ENCODE peak calls at places on chromosomes 11 and 22, in four cellular contexts. L, V, C and S are unnamed samples.

GRCh38 chr11:104127828-104128227 is 36.1 kb downstream of the PDGFD start:
- DNase-seq in L (no peak), V (no peak), C (no peak), S (no peak)

GRCh38 chr11:126082251-126083109 is 19.8 kb upstream of the CDON start:
- DNase-seq in L (no peak), V (no peak), C (no peak), S (peak)

GRCh38 chr11:30172872-30173271 is 57.9 kb upstream of the FSHB start:
- DNase-seq in L (no peak), V (no peak), C (no peak), S (peak)

GRCh38 chr11:26626346-26626745 is 54.3 kb upstream of the MUC15 start:
- DNase-seq in L (no peak), V (no peak), C (no peak), S (no peak)

GRCh38 chr11:114284021-114284420 is 12.2 kb upstream of the NNMT start:
- DNase-seq in L (no peak), V (no peak), C (no peak), S (no peak)

GRCh38 chr11:34639545-34639944 is 18.7 kb downstream of the EHF start:
- DNase-seq in L (no peak), V (no peak), C (no peak), S (no peak)

GRCh38 chr11:75603791-75604736 is 42.0 kb downstream of the SERPINH1 start:
- DNase-seq in L (no peak), V (no peak), C (no peak), S (no peak)

GRCh38 chr11:72553748-72554147 is 119.4 kb upstream of the CLPB start:
- DNase-seq in L (peak), V (no peak), C (no peak), S (no peak)

GRCh38 chr11:13238879-13239514 is 38.6 kb upstream of the BMAL1 start:
- DNase-seq in L (peak), V (peak), C (no peak), S (peak)

GRCh38 chr22:45239378-45240136 is 1.1 kb downstream of the KIAA0930 start:
- DNase-seq in L (no peak), V (peak), C (no peak), S (peak)

GRCh38 chr11:68136866-68137265 is 15.7 kb upstream of the CHKA start:
- DNase-seq in L (no peak), V (no peak), C (no peak), S (no peak)

GRCh38 chr11:130916910-130917309 is 631 bp upstream of the SNX19 start:
- DNase-seq in L (no peak), V (no peak), C (no peak), S (no peak)

GRCh38 chr11:130913268-130913667 is 3.0 kb downstream of the SNX19 start:
- DNase-seq in L (no peak), V (no peak), C (no peak), S (no peak)

GRCh38 chr11:130918081-130918480 is 1.8 kb upstream of the SNX19 start:
- DNase-seq in L (no peak), V (no peak), C (no peak), S (no peak)

GRCh38 chr11:130915556-130916237 is 582 bp downstream of the SNX19 start:
- DNase-seq in L (no peak), V (peak), C (no peak), S (no peak)

GRCh38 chr11:130916238-130916855 is at the start of gene SNX19:
- DNase-seq in L (peak), V (peak), C (peak), S (peak)
- H3K4me3 ChIP-seq in L (peak), V (peak), C (peak), S (peak)

GRCh38 chr22:33028191-33028700 is 29.9 kb downstream of the SYN3 start:
- DNase-seq in L (no peak), V (no peak), C (no peak), S (no peak)
- H3K4me3 ChIP-seq in L (no peak), V (no peak), C (no peak), S (no peak)

GRCh38 chr22:22195265-22196017 is 49.1 kb upstream of the VPREB1 start:
- DNase-seq in L (peak), V (peak), C (no peak), S (peak)
- H3K4me3 ChIP-seq in L (no peak), V (no peak), C (no peak), S (no peak)

DNA sequence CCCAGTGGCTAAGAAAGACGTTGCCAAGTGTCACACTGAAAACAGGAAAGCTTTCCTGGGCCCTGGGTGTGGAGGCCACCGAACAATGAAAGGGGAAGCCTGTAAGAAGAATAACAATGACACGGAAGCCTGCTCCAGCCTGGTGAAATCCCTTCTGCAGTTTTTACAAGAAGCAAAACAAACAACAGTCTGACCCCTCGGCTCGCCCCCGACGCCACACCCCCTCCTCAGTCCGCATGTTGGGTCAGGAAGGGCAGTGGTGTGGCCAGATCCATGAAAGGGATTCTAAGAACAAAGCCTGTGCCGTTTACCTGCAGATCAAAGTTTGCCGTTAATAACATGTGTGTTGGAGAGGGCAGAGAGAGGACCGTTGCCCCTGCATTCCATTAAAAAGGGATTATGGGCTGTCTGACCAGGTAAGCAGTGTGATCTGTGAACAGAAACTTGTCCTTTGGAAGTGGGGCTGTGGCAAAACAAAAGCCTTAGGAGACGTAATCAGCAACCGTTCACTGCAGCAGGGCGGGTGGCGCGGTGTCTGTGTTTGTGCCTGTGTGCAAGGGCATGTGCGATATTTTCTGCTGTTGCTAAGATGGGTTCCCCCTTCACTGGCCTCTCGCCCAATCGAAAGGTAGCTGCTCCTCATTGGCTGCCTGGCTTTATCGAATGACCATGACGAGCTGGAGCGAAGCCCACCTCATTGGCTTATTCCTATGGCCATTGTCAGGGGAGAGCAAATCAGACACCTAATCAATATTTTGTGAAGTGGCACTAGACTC is 113.8 kb upstream of the BLID start:
- DNase-seq in L (no peak), V (no peak), C (no peak), S (no peak)
- H3K4me3 ChIP-seq in L (no peak), V (peak), C (no peak), S (no peak)

GRCh38 chr22:41922940-41923594 is 3.5 kb downstream of the TNFRSF13C start:
- DNase-seq in L (no peak), V (no peak), C (no peak), S (no peak)

GRCh38 chr22:41923595-41924276 is 2.9 kb downstream of the TNFRSF13C start:
- DNase-seq in L (no peak), V (no peak), C (no peak), S (no peak)

GRCh38 chr22:41927813-41928212 is 1.2 kb upstream of the TNFRSF13C start:
- DNase-seq in L (no peak), V (no peak), C (no peak), S (no peak)

GRCh38 chr22:41928416-41929157 is 2.0 kb upstream of the TNFRSF13C start:
- DNase-seq in L (no peak), V (no peak), C (no peak), S (no peak)

GRCh38 chr22:41925783-41926460 is 684 bp downstream of the TNFRSF13C start:
- DNase-seq in L (no peak), V (peak), C (no peak), S (peak)
- H3K4me3 ChIP-seq in L (no peak), V (peak), C (no peak), S (peak)

GRCh38 chr11:63837027-63837688 is 1.8 kb upstream of the MARK2 start:
- DNase-seq in L (peak), V (peak), C (peak), S (peak)

GRCh38 chr11:63838150-63838681 is 694 bp upstream of the MARK2 start:
- DNase-seq in L (no peak), V (peak), C (peak), S (no peak)

GRCh38 chr11:63838682-63839507 is at the start of gene MARK2:
- DNase-seq in L (peak), V (peak), C (peak), S (peak)

GRCh38 chr11:63839508-63840355 is 822 bp downstream of the MARK2 start:
- DNase-seq in L (peak), V (peak), C (peak), S (peak)

GRCh38 chr11:63837719-63838118 is 1.2 kb upstream of the MARK2 start:
- DNase-seq in L (no peak), V (no peak), C (no peak), S (no peak)
- H3K4me3 ChIP-seq in L (no peak), V (peak), C (no peak), S (no peak)

GRCh38 chr11:65166893-65167292 is 3.1 kb upstream of the SPDYC start:
- DNase-seq in L (no peak), V (no peak), C (no peak), S (no peak)

GRCh38 chr11:65170058-65170534 is at the start of gene SPDYC:
- DNase-seq in L (no peak), V (no peak), C (no peak), S (peak)

GRCh38 chr11:65169164-65169641 is 830 bp upstream of the SPDYC start:
- DNase-seq in L (no peak), V (no peak), C (no peak), S (no peak)

GRCh38 chr11:65163684-65164083 is 6.3 kb upstream of the SPDYC start:
- DNase-seq in L (no peak), V (no peak), C (no peak), S (no peak)

GRCh38 chr11:65165847-65166317 is 4.2 kb upstream of the SPDYC start:
- DNase-seq in L (no peak), V (no peak), C (no peak), S (no peak)
- H3K4me3 ChIP-seq in L (no peak), V (peak), C (no peak), S (no peak)

DNA sequence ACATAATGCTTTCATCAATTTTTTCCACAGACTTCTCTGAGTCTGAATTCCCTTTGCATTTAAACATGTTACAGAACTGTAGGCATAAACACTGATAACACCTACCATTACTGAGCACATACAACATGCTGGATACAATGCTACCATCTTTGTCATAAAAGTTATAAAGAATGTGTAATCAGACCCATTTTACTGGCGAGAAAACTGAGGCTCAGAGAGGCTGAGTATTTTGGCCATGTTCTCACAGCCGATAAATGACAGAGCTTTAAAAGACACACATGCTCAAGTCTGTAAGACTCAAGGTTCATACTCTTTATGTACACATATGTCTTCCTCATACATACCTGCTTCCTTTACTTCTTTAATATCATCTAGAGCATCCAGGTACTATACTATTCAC is 2.6 kb downstream of the RRAS2 start:
- DNase-seq in L (no peak), V (no peak), C (no peak), S (no peak)
- H3K4me3 ChIP-seq in L (peak), V (no peak), C (no peak), S (no peak)